ENCODE peak calls at places on chromosome 22, in five cellular contexts. S, C, L, E and T are unnamed samples. For H3K27me3 and H3K36me3, the result is how much of the 10 kb centered on the place peaks cover.

GRCh38 chr22:47738472-47739013 is 976.1 kb downstream of the TBC1D22A start:
- DNase-seq in S (no peak), C (no peak), L (no peak), E (no peak), T (no peak)

GRCh38 chr22:39176673-39177455 is 24.4 kb upstream of the CBX7 start:
- DNase-seq in S (no peak), C (peak), L (no peak), E (no peak), T (peak)

GRCh38 chr22:17867160-17867785 is 93.0 kb upstream of the BID start:
- DNase-seq in S (no peak), C (no peak), L (no peak), E (no peak), T (no peak)

GRCh38 chr22:43493297-43493696 is 81.5 kb downstream of the MPPED1 start:
- DNase-seq in S (no peak), C (no peak), L (no peak), E (no peak), T (no peak)

GRCh38 chr22:36201630-36202312 is at the start of gene APOL4:
- DNase-seq in S (no peak), C (no peak), L (no peak), E (no peak), T (no peak)

GRCh38 chr22:42991010-42991651 is 23.8 kb downstream of the PACSIN2 start:
- DNase-seq in S (no peak), C (no peak), L (no peak), E (peak), T (no peak)

GRCh38 chr22:37569921-37570660 is 9.8 kb downstream of the LGALS2 start:
- DNase-seq in S (no peak), C (peak), L (no peak), E (no peak), T (no peak)

GRCh38 chr22:35219012-35219411 is 38.3 kb upstream of the HMGXB4 start:
- DNase-seq in S (peak), C (no peak), L (no peak), E (peak), T (no peak)

GRCh38 chr22:32204211-32204855 is 540 bp downstream of the RFPL2 start:
- DNase-seq in S (no peak), C (peak), L (peak), E (no peak), T (peak)

GRCh38 chr22:29479417-29480261 is at the start of gene NEFH:
- DNase-seq in S (no peak), C (peak), L (peak), E (no peak), T (peak)

GRCh38 chr22:37601540-37602442 is 6.8 kb upstream of the GGA1 start:
- DNase-seq in S (no peak), C (peak), L (peak), E (peak), T (peak)

GRCh38 chr22:27238935-27239510 is 562.5 kb downstream of the MN1 start:
- DNase-seq in S (peak), C (no peak), L (no peak), E (peak), T (no peak)

GRCh38 chr22:25420471-25420924 is 144.0 kb upstream of the GRK3 start:
- DNase-seq in S (no peak), C (no peak), L (no peak), E (no peak), T (no peak)
- H3K4me3 ChIP-seq in S (no peak), C (peak), L (peak), E (no peak), T (peak)

GRCh38 chr22:49724893-49725489 is 102.7 kb downstream of the BRD1 start:
- DNase-seq in S (no peak), C (no peak), L (peak), E (peak), T (peak)
- H3K27me3 ChIP-seq in S (under half), C (under half), L (half or more), E (under half), T (under half)

GRCh38 chr22:20573176-20573829 is 65.9 kb downstream of the MED15 start:
- DNase-seq in S (no peak), C (no peak), L (no peak), E (peak), T (no peak)

GRCh38 chr22:20575724-20576444 is 68.5 kb downstream of the MED15 start:
- DNase-seq in S (no peak), C (no peak), L (no peak), E (no peak), T (no peak)

GRCh38 chr22:20574920-20575353 is 67.5 kb downstream of the MED15 start:
- DNase-seq in S (no peak), C (no peak), L (no peak), E (no peak), T (no peak)

GRCh38 chr22:20572132-20572802 is 64.9 kb downstream of the MED15 start:
- DNase-seq in S (no peak), C (no peak), L (no peak), E (no peak), T (no peak)

DNA sequence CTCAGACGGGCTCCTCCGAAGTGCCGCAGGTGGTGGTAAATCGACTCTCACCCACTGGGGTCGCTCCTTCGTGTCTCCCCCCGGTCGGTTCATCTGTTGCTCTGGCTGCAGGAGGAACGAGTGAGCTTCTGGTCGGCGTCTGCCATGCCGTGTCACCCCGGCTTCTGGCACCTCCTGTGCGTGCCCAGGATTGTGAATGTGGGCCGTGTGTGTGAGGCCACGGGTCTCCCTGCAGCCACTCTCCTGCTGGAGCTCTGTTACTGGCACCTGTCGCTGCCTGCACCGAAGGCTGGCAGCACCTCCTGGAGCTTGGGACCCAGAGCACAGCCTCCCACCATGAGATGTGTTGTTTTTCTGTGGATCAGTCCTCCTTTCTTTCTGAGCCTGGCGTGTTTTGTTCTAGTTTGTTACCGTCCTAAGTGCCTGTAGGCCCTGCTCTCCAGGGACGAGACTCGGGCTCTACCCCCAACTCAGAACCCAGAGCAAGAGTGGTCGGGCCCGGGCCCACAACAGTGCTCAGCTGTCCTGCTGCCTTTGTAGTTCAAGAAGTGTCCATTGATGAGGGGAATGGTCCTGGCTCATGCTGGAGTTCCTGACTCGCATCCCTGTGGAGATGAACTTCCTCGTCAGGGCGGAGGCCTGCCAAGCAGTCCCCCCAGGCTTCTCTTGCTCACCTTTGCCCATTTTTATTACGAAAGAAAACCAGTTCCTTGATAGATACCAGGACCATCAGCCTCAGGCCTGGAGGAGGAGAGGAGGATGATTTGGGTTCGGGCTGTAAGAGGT is 66.6 kb downstream of the MED15 start:
- DNase-seq in S (no peak), C (no peak), L (no peak), E (no peak), T (no peak)
- H3K36me3 ChIP-seq in S (under half), C (under half), L (under half), E (half or more), T (under half)

GRCh38 chr22:46076651-46077339 is 73.5 kb upstream of the PPARA start:
- DNase-seq in S (no peak), C (peak), L (no peak), E (peak), T (no peak)

GRCh38 chr22:46079093-46079860 is 71.0 kb upstream of the PPARA start:
- DNase-seq in S (no peak), C (no peak), L (no peak), E (no peak), T (no peak)

GRCh38 chr22:46077669-46078099 is 72.6 kb upstream of the PPARA start:
- DNase-seq in S (no peak), C (no peak), L (no peak), E (no peak), T (no peak)

GRCh38 chr22:46079861-46080821 is 70.2 kb upstream of the PPARA start:
- DNase-seq in S (no peak), C (no peak), L (no peak), E (no peak), T (no peak)

GRCh38 chr22:46078241-46079092 is 71.9 kb upstream of the PPARA start:
- DNase-seq in S (no peak), C (peak), L (no peak), E (no peak), T (peak)
- H3K4me3 ChIP-seq in S (peak), C (peak), L (no peak), E (no peak), T (no peak)

GRCh38 chr22:22178992-22179391 is 65.6 kb upstream of the VPREB1 start:
- DNase-seq in S (no peak), C (no peak), L (no peak), E (no peak), T (no peak)

GRCh38 chr22:22181515-22181959 is 63.0 kb upstream of the VPREB1 start:
- DNase-seq in S (no peak), C (no peak), L (no peak), E (no peak), T (no peak)

GRCh38 chr22:22182218-22182989 is 62.2 kb upstream of the VPREB1 start:
- DNase-seq in S (no peak), C (no peak), L (no peak), E (no peak), T (no peak)

GRCh38 chr22:22179858-22180257 is 64.7 kb upstream of the VPREB1 start:
- DNase-seq in S (no peak), C (no peak), L (no peak), E (no peak), T (no peak)

DNA sequence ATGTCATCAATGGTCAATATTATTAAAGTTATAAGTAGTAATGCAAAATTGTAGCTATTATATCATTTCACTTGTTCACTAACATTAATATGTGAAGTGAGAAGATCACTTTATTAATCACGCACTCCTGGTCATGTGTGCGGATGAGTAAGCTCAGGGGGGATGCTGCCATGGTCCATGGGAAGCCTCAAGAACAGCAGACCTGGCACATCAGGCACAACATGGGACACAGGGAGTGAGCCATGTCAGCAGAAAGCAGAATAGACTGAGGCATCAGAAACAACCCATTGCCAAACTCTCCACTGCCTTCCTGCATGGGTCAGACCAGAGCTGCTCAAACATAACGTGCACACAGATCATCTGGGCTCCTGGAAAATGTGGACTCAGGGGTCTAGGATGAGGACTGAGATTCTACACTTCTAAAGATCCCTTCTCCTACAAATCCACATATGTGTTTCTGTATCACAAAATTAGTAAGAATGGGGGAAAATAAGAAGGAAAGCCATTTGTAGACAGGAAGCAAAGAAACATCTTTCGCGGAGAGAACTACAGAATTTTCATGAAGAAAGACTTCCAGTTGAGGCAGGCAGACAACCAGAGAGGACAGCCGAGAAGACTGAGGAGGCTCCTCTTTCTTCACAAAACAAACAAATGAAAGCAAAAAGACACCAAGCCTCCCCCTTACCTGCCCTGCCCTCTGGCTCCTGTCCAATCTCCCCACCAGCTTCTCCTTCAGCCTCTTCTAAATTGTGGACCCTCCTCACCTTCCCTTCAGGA is 63.7 kb upstream of the VPREB1 start:
- DNase-seq in S (no peak), C (no peak), L (no peak), E (no peak), T (no peak)
- H3K27me3 ChIP-seq in S (under half), C (half or more), L (half or more), E (half or more), T (half or more)